ENCODE peak calls at places on chromosomes 11 and 22, in seven cellular contexts. X is keratinocyte, B is adrenal gland, K is transverse colon, Z is BE2C, M is heart right ventricle, J is stomach. F is an unnamed sample. For H3K4me1, the result is how much of the 10 kb centered on the place peaks cover.

GRCh38 chr11:102267602-102268001 is 49.7 kb upstream of the BIRC3 start:
- DNase-seq in X (no peak), B (no peak), K (no peak), Z (no peak), M (no peak), J (no peak), F (no peak)

GRCh38 chr11:85348945-85349344 is 278.2 kb downstream of the DLG2 start:
- DNase-seq in X (no peak), B (no peak), K (no peak), Z (no peak), M (no peak), J (no peak), F (no peak)

GRCh38 chr22:47420211-47420610 is 657.8 kb downstream of the TBC1D22A start:
- DNase-seq in X (no peak), B (no peak), K (no peak), Z (no peak), M (no peak), J (no peak), F (no peak)

GRCh38 chr11:25981998-25982397 is 349.9 kb upstream of the ANO3 start:
- DNase-seq in X (no peak), B (no peak), K (no peak), Z (peak), M (no peak), J (no peak), F (no peak)

GRCh38 chr11:111694851-111695250 is 71.3 kb downstream of the PPP2R1B start:
- DNase-seq in X (no peak), B (peak), K (no peak), Z (no peak), M (no peak), J (no peak), F (no peak)

GRCh38 chr11:1702506-1702905 is 5.5 kb downstream of the KRTAP5-6 start:
- DNase-seq in X (no peak), B (no peak), K (no peak), Z (no peak), M (no peak), J (no peak), F (no peak)

GRCh38 chr11:115267871-115268270 is 236.3 kb downstream of the CADM1 start:
- DNase-seq in X (no peak), B (no peak), K (no peak), Z (no peak), M (no peak), J (no peak), F (no peak)

GRCh38 chr11:34148504-34149165 is 43.2 kb downstream of the NAT10 start:
- DNase-seq in X (no peak), B (no peak), K (no peak), Z (no peak), M (no peak), J (no peak), F (no peak)

GRCh38 chr11:124276081-124276480 is 19.9 kb downstream of the OR8G5 start:
- DNase-seq in X (no peak), B (no peak), K (no peak), Z (no peak), M (no peak), J (no peak), F (no peak)

GRCh38 chr11:61513143-61513740 is 4.7 kb downstream of the LRRC10B start:
- DNase-seq in X (no peak), B (no peak), K (no peak), Z (no peak), M (no peak), J (no peak), F (no peak)

GRCh38 chr11:110566577-110566976 is 136.8 kb downstream of the FDX1 start:
- DNase-seq in X (no peak), B (no peak), K (no peak), Z (no peak), M (no peak), J (no peak), F (no peak)

GRCh38 chr11:4164884-4165590 is 70.4 kb downstream of the RRM1 start:
- DNase-seq in X (no peak), B (no peak), K (no peak), Z (no peak), M (no peak), J (no peak), F (no peak)

GRCh38 chr11:4167292-4167691 is 72.7 kb downstream of the RRM1 start:
- DNase-seq in X (no peak), B (no peak), K (no peak), Z (no peak), M (no peak), J (no peak), F (no peak)

DNA sequence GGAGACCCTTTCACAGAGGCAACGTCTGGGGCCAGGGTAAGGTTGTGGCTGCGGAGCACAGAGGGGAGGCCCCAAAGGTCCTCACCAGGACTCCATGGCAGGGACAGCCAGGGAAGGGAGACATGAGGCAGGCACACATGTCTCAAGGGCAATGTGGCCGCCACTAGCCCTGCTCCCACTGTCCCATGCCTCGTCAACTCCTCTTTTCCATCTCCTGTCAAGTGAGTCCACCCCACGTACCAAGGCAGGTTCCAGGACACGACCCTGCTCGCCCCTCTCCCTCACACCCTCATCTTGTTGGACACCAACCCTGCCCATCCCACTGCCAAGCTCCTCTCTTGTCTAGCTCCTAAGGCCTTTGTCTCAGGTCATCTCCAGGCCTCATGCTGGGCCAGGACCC is 73.2 kb downstream of the RRM1 start:
- DNase-seq in X (no peak), B (no peak), K (no peak), Z (no peak), M (no peak), J (no peak), F (peak)
- TF ChIP-seq CTCF in X (no peak), B (no peak), K (no peak), Z (no peak), M (no peak), J (no peak), F (no peak)

GRCh38 chr11:131370090-131370751 is at the start of gene NTM:
- DNase-seq in X (no peak), B (peak), K (peak), Z (no peak), M (peak), J (peak), F (no peak)
- H3K4me3 ChIP-seq in X (no peak), B (peak), K (peak), Z (no peak), M (peak), J (peak), F (no peak)

GRCh38 chr22:30296324-30296723 is 7.0 kb upstream of the CASTOR1 start:
- DNase-seq in X (no peak), B (no peak), K (no peak), Z (no peak), M (no peak), J (no peak), F (no peak)
- H3K4me1 ChIP-seq in X (under half), B (under half), K (under half), Z (under half), M (under half), J (half or more), F (under half)

DNA sequence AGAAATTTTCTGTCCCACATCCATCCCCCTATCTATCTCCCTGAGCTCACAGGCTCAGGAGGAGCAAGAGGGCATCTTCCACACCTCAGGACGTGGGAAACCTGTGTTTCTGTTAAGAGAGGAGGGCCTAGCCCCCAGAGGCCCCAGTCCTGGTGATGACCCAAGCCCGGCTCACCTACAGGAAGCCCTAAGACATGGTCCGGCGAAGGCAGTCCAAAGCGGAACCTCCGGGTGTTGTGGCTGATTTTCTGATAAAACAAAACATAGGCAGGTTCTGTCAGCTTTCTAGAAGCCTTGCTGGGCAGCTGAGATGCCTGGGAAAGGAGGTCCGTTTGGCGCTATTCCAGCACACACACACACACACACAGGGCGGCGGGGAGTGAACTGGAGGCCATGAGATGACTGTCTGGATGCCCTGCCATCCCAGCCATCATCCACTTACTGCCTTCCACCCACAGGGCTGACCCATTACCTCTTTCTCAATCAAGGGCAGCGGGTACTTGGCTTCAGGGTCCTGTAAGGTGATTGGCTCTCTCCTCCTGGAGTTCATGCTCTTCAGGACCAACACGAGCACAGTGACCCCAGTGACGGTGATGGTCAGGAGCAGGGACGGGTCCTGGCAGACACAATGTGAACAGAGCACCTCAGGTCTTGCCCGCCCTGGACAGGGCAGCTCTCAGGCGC is 882 bp downstream of the CYB5R2 start:
- DNase-seq in X (no peak), B (no peak), K (no peak), Z (no peak), M (no peak), J (no peak), F (peak)
- TF ChIP-seq CTCF in X (no peak), B (no peak), K (no peak), Z (no peak), M (no peak), J (no peak), F (no peak)